ENCODE peak calls at places on chromosomes 2 and 18, in four cellular contexts. One of them, this sample, is unnamed.

GRCh38 chr2:138121769-138122661 is 157.7 kb downstream of the HNMT start:
- DNase-seq in right cardiac atrium: peak; percentile 21
- DNase-seq in psoas muscle: no peak
- DNase-seq in CD8-positive, alpha-beta T cell: no peak
- DNase-seq in this sample: no peak

GRCh38 chr2:113818382-113818951 is 62.0 kb upstream of the SLC35F5 start:
- DNase-seq in right cardiac atrium: peak; percentile 46
- DNase-seq in psoas muscle: peak; percentile 21
- DNase-seq in CD8-positive, alpha-beta T cell: no peak
- DNase-seq in this sample: no peak

GRCh38 chr2:24771099-24771498 is 22.1 kb downstream of the PTRHD1 start:
- DNase-seq in right cardiac atrium: no peak
- DNase-seq in psoas muscle: no peak
- DNase-seq in CD8-positive, alpha-beta T cell: no peak
- DNase-seq in this sample: no peak

GRCh38 chr2:173090973-173091660 is 15.5 kb downstream of the MAP3K20 start:
- DNase-seq in right cardiac atrium: peak; percentile 37
- DNase-seq in psoas muscle: peak; percentile 41
- DNase-seq in CD8-positive, alpha-beta T cell: no peak
- DNase-seq in this sample: no peak

GRCh38 chr2:17540813-17541513 is 467 bp downstream of the VSNL1 start:
- DNase-seq in right cardiac atrium: no peak
- DNase-seq in psoas muscle: no peak
- DNase-seq in CD8-positive, alpha-beta T cell: no peak
- DNase-seq in this sample: no peak

GRCh38 chr2:3641841-3642421 is 16.1 kb upstream of the ALLC start:
- DNase-seq in right cardiac atrium: no peak
- DNase-seq in psoas muscle: no peak
- DNase-seq in CD8-positive, alpha-beta T cell: no peak
- DNase-seq in this sample: no peak

GRCh38 chr2:128454980-128455709 is 136.5 kb upstream of the HS6ST1 start:
- DNase-seq in right cardiac atrium: no peak
- DNase-seq in psoas muscle: no peak
- DNase-seq in CD8-positive, alpha-beta T cell: no peak
- DNase-seq in this sample: no peak

GRCh38 chr2:10221976-10222870 is 80.5 kb upstream of the HPCAL1 start:
- DNase-seq in right cardiac atrium: no peak
- DNase-seq in psoas muscle: no peak
- DNase-seq in CD8-positive, alpha-beta T cell: no peak
- DNase-seq in this sample: no peak

GRCh38 chr2:63053889-63054725 is 3.5 kb downstream of the OTX1 start:
- DNase-seq in right cardiac atrium: no peak
- DNase-seq in psoas muscle: peak; percentile 8
- DNase-seq in CD8-positive, alpha-beta T cell: no peak
- DNase-seq in this sample: no peak

GRCh38 chr2:200378652-200379290 is 72.3 kb downstream of the SPATS2L start:
- DNase-seq in right cardiac atrium: no peak
- DNase-seq in psoas muscle: no peak
- DNase-seq in CD8-positive, alpha-beta T cell: no peak
- DNase-seq in this sample: no peak

GRCh38 chr2:9498210-9498609 is 23.9 kb downstream of the IAH1 start:
- DNase-seq in right cardiac atrium: no peak
- DNase-seq in psoas muscle: no peak
- DNase-seq in CD8-positive, alpha-beta T cell: no peak
- DNase-seq in this sample: no peak

GRCh38 chr2:128516938-128517337 is 198.3 kb upstream of the HS6ST1 start:
- DNase-seq in right cardiac atrium: no peak
- DNase-seq in psoas muscle: no peak
- DNase-seq in CD8-positive, alpha-beta T cell: no peak
- DNase-seq in this sample: no peak

DNA sequence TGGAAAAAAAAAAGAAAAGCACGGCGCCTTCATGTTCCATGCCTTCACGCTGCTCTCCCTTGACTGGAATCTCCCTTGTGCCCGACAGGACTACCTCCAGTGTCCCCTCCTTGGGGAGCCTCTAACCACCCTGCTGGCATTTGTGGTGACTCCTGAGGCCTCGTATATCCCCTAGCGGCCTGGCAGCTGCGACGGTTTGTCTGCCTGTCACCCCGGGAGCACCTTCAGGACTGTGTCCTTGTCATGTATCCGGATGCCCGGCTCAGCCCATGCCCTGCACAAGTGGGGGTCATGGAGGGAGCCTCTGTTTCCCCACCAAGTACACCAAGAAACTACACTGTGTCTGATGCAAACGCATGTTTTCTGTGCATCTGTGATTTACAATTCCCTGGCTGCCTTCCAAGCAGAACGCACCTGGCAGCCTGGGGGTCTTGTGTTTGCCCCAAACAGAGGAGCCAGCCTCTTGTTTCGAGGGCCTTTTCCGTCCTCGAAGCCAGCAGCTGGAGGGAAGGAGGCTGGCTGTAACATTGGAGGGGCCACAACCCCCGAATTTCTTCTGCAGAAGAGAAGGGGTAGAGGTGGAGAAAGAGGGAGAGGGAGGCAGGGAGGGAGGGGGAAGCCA is 18.9 kb downstream of the TWIST2 start:
- DNase-seq in right cardiac atrium: no peak
- DNase-seq in psoas muscle: no peak
- DNase-seq in CD8-positive, alpha-beta T cell: no peak
- DNase-seq in this sample: no peak
- H3K27ac ChIP-seq in right cardiac atrium: no peak overlapping the region
- H3K27ac ChIP-seq in psoas muscle: no peak overlapping the region
- H3K27ac ChIP-seq in CD8-positive, alpha-beta T cell: no peak overlapping the region
- H3K27ac ChIP-seq in this sample: no peak overlapping the region

GRCh38 chr2:160092445-160092844 is 30.0 kb upstream of the PLA2R1 start:
- DNase-seq in right cardiac atrium: no peak
- DNase-seq in psoas muscle: no peak
- DNase-seq in CD8-positive, alpha-beta T cell: no peak
- DNase-seq in this sample: no peak

GRCh38 chr2:160085662-160086061 is 23.2 kb upstream of the PLA2R1 start:
- DNase-seq in right cardiac atrium: no peak
- DNase-seq in psoas muscle: no peak
- DNase-seq in CD8-positive, alpha-beta T cell: no peak
- DNase-seq in this sample: no peak

GRCh38 chr2:160091381-160091780 is 29.0 kb upstream of the PLA2R1 start:
- DNase-seq in right cardiac atrium: no peak
- DNase-seq in psoas muscle: no peak
- DNase-seq in CD8-positive, alpha-beta T cell: no peak
- DNase-seq in this sample: no peak

DNA sequence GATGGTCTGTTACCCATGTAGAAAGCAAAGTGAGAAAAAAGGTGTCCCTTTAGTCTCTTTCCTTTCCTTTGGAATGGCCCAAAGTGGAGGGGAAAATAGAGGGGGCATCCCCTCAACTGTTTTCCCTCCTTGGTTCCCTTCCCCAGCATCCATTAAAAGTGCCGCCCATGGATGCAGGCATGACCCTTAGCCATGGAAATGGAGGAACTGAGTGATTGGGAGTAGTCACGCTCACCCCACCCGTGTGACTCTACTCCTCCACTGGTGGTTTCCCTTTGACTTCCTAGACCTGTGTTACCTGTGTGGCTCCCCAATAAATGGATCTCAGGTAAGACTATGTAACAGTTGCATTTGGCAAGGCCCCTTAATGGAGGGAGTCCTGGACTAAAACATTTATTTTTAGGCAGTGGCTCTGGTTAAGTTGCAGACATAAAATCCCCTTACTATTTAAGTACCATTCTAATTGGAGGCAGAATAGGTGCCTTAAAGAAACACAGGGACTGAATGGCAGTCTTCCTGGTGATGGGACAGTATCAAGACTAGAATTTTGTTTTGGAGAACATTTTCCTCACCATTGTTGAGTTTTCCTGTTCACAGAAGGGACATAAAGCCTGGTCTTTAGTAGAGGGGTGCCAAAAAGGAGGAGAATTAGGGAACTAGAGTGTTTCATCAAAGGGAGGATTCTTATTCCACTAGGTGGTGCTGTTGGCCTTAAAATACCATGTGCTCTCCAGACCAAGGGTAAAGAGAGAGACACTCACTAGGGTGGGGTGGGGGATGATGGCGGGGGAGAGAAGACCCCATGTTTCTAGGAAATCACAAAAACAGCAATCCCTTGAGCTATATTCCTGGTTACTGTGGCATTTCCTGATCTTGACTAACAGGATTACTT is 25.7 kb upstream of the PLA2R1 start:
- DNase-seq in right cardiac atrium: no peak
- DNase-seq in psoas muscle: no peak
- DNase-seq in CD8-positive, alpha-beta T cell: no peak
- DNase-seq in this sample: peak; percentile 32
- H3K9me3 ChIP-seq in right cardiac atrium: peaks cover 12% of the 10 kb centered on the region
- H3K9me3 ChIP-seq in psoas muscle: peaks cover 51% of the 10 kb centered on the region
- H3K9me3 ChIP-seq in CD8-positive, alpha-beta T cell: peaks cover 18% of the 10 kb centered on the region
- H3K9me3 ChIP-seq in this sample: peaks cover 56% of the 10 kb centered on the region

GRCh38 chr2:134029478-134029877 is 224.4 kb upstream of the MGAT5 start:
- DNase-seq in right cardiac atrium: peak; percentile 56
- DNase-seq in psoas muscle: no peak
- DNase-seq in CD8-positive, alpha-beta T cell: no peak
- DNase-seq in this sample: no peak

GRCh38 chr2:134035605-134036370 is 218.1 kb upstream of the MGAT5 start:
- DNase-seq in right cardiac atrium: no peak
- DNase-seq in psoas muscle: no peak
- DNase-seq in CD8-positive, alpha-beta T cell: no peak
- DNase-seq in this sample: no peak

GRCh38 chr2:134027980-134028379 is 225.9 kb upstream of the MGAT5 start:
- DNase-seq in right cardiac atrium: peak; percentile 71
- DNase-seq in psoas muscle: peak; percentile 29
- DNase-seq in CD8-positive, alpha-beta T cell: no peak
- DNase-seq in this sample: no peak

DNA sequence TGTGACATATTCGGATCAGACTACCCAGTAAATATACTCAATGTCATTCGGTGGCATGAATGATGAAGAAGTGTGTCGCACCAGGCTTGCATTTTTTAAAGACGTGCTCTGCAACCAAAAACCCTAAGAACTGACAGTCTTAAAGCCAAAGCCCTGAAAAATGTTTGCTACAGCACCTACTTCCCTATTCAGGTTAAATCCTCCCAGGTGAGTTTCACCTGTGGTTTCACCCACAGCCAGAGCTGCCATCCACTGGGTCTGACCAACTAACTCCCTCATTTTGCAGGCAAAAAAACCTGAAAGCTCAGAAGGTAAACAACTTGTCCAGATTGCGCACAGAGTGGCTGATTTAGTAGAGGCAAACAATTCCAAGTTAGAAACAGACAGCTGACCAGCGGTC is 222.3 kb upstream of the MGAT5 start:
- DNase-seq in right cardiac atrium: no peak
- DNase-seq in psoas muscle: no peak
- DNase-seq in CD8-positive, alpha-beta T cell: no peak
- DNase-seq in this sample: no peak
- H3K27me3 ChIP-seq in right cardiac atrium: no peaks in the 10 kb centered on the region
- H3K27me3 ChIP-seq in psoas muscle: peaks cover 2% of the 10 kb centered on the region
- H3K27me3 ChIP-seq in CD8-positive, alpha-beta T cell: peaks cover 5% of the 10 kb centered on the region
- H3K27me3 ChIP-seq in this sample: peaks cover 11% of the 10 kb centered on the region

DNA sequence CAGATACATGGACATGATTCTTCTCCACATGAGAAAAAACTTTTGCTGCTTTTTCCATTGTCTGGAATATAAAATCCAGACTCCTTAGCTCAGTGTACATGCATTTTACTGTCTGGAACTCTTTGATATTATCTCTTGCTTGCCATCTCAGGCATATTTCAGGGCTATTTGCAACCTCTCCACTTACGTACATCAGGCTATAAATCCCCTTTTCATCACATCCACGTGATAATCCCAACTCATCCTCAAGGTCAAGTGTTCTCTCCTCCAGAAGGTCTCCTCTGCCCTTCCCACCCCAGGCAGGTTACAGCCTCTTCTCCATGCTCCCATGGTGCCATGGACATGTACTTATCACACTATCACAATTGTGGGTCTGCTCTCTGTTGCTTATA is 202.4 kb upstream of the RBMS1 start:
- DNase-seq in right cardiac atrium: no peak
- DNase-seq in psoas muscle: no peak
- DNase-seq in CD8-positive, alpha-beta T cell: no peak
- DNase-seq in this sample: no peak
- H3K27ac ChIP-seq in right cardiac atrium: no peak overlapping the region
- H3K27ac ChIP-seq in psoas muscle: peak overlapping the region; percentile 60
- H3K27ac ChIP-seq in CD8-positive, alpha-beta T cell: no peak overlapping the region
- H3K27ac ChIP-seq in this sample: no peak overlapping the region

GRCh38 chr18:35267161-35267651 is 22.8 kb downstream of the ZSCAN30 start:
- DNase-seq in right cardiac atrium: peak; percentile 93
- DNase-seq in psoas muscle: peak; percentile 85
- DNase-seq in CD8-positive, alpha-beta T cell: peak; percentile 72
- DNase-seq in this sample: peak; percentile 60
- H3K9me3 ChIP-seq in right cardiac atrium: no peaks in the 10 kb centered on the region
- H3K9me3 ChIP-seq in psoas muscle: peaks cover 5% of the 10 kb centered on the region
- H3K9me3 ChIP-seq in CD8-positive, alpha-beta T cell: no peaks in the 10 kb centered on the region
- H3K9me3 ChIP-seq in this sample: no peaks in the 10 kb centered on the region

DNA sequence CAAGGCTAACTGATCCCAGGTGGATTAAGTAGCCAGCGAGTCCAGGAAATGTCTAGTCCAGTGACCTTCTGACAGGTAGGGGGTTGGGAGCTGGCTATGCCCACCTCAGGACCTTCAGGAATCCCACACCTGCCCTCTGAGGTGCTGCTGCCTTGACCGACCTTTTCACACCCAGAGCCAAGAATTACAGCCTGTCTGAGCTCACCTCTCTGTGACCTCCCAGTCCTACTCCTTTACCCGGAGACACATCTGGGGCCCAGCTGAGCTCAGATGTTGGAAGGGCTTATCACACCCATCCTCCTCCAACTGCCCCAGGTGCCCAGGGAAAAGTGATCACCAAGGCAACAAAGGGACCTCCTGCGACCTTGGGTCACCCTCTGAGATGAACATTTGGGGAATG is 413.3 kb upstream of the TNP1 start:
- DNase-seq in right cardiac atrium: no peak
- DNase-seq in psoas muscle: no peak
- DNase-seq in CD8-positive, alpha-beta T cell: no peak
- DNase-seq in this sample: no peak
- H3K27me3 ChIP-seq in right cardiac atrium: no peaks in the 10 kb centered on the region
- H3K27me3 ChIP-seq in psoas muscle: no peaks in the 10 kb centered on the region
- H3K27me3 ChIP-seq in CD8-positive, alpha-beta T cell: no peaks in the 10 kb centered on the region
- H3K27me3 ChIP-seq in this sample: no peaks in the 10 kb centered on the region

DNA sequence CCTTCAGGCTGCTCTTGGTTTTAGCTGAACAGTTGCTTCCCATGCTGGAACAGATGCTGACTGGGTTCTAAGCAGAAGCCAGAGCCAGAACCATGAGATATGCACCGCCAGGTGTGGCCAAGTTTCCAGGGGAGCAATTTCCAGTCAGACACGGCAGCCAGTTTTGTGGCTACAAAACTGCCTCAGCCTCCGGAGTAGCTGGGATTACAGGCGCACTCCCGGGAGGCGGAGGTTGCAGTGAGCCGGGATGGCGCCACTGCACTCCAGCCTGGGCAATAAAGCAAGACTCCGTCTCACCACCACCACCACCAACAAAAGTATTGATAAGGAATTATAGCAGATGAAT is 1.3 kb upstream of the FAM161A start:
- DNase-seq in right cardiac atrium: peak; percentile 45
- DNase-seq in psoas muscle: no peak
- DNase-seq in CD8-positive, alpha-beta T cell: no peak
- DNase-seq in this sample: no peak
- H3K27ac ChIP-seq in right cardiac atrium: peak overlapping the region; percentile 25
- H3K27ac ChIP-seq in psoas muscle: peak overlapping the region; percentile 75
- H3K27ac ChIP-seq in CD8-positive, alpha-beta T cell: peak overlapping the region; percentile 64
- H3K27ac ChIP-seq in this sample: peak overlapping the region; percentile 79

GRCh38 chr2:2296400-2296799 is 34.7 kb downstream of the MYT1L start:
- DNase-seq in right cardiac atrium: no peak
- DNase-seq in psoas muscle: no peak
- DNase-seq in CD8-positive, alpha-beta T cell: no peak
- DNase-seq in this sample: no peak
- H3K9me3 ChIP-seq in right cardiac atrium: no peaks in the 10 kb centered on the region
- H3K9me3 ChIP-seq in psoas muscle: no peaks in the 10 kb centered on the region
- H3K9me3 ChIP-seq in CD8-positive, alpha-beta T cell: no peaks in the 10 kb centered on the region
- H3K9me3 ChIP-seq in this sample: no peaks in the 10 kb centered on the region

This sample was measured in CD4-positive, CD25-positive, alpha-beta regulatory T cell.